ENCODE peak calls at places on chromosomes 11 and 22, in eight cellular contexts. O, Z, X, P, H, Q, B and T are unnamed samples.

GRCh38 chr11:67002297-67002913 is 20.5 kb upstream of the SYT12 start:
- DNase-seq in Q (no peak), P (no peak), B (no peak), X (no peak), H (no peak), Z (peak; percentile 64), O (no peak), T (no peak)

GRCh38 chr11:130828741-130829140 is 87.5 kb downstream of the SNX19 start:
- DNase-seq in Z (no peak), H (no peak), O (no peak), Q (no peak), B (no peak), X (no peak), P (no peak), T (no peak)

GRCh38 chr22:29152045-29152380 is 53.7 kb upstream of the EMID1 start:
- DNase-seq in Q (no peak), Z (no peak), B (no peak), O (no peak), H (no peak), P (no peak), X (no peak), T (no peak)

GRCh38 chr22:38754247-38755154 is 1.3 kb downstream of the SUN2 start:
- DNase-seq in O (no peak), H (peak; percentile 88), B (peak; percentile 52), Q (no peak), Z (peak; percentile 60), P (peak; percentile 78), X (peak; percentile 65), T (no peak)

GRCh38 chr11:11519184-11519583 is 102.6 kb downstream of the GALNT18 start:
- DNase-seq in Q (no peak), X (no peak), O (no peak), B (no peak), P (no peak), H (no peak), Z (no peak), T (no peak)

GRCh38 chr11:4095509-4096230 is 1.1 kb downstream of the RRM1 start:
- DNase-seq in H (no peak), Q (peak; percentile 27), O (no peak), Z (no peak), X (no peak), B (no peak), P (peak; percentile 63), T (no peak)

GRCh38 chr11:1083621-1084551 is 9.2 kb downstream of the MUC2 start:
- DNase-seq in X (no peak), P (no peak), B (no peak), Q (no peak), H (peak; percentile 39), Z (no peak), O (no peak), T (no peak)

GRCh38 chr11:117454564-117454917 is 126.9 kb downstream of the CEP164 start:
- DNase-seq in Z (no peak), H (no peak), O (no peak), P (no peak), B (no peak), Q (peak; percentile 51), X (no peak), T (no peak)

GRCh38 chr22:47437636-47438035 is 675.2 kb downstream of the TBC1D22A start:
- DNase-seq in P (no peak), X (no peak), Z (no peak), Q (no peak), B (no peak), O (no peak), H (no peak), T (no peak)

GRCh38 chr22:47434336-47435203 is 672.1 kb downstream of the TBC1D22A start:
- DNase-seq in B (no peak), Q (no peak), X (no peak), Z (no peak), P (no peak), O (no peak), H (no peak), T (no peak)

GRCh38 chr22:47435826-47436225 is 673.4 kb downstream of the TBC1D22A start:
- DNase-seq in P (no peak), B (no peak), X (no peak), O (no peak), Z (no peak), H (no peak), Q (no peak), T (no peak)

GRCh38 chr22:47435204-47435487 is 672.7 kb downstream of the TBC1D22A start:
- DNase-seq in P (no peak), Q (no peak), X (no peak), Z (no peak), B (no peak), O (no peak), H (no peak), T (no peak)

DNA sequence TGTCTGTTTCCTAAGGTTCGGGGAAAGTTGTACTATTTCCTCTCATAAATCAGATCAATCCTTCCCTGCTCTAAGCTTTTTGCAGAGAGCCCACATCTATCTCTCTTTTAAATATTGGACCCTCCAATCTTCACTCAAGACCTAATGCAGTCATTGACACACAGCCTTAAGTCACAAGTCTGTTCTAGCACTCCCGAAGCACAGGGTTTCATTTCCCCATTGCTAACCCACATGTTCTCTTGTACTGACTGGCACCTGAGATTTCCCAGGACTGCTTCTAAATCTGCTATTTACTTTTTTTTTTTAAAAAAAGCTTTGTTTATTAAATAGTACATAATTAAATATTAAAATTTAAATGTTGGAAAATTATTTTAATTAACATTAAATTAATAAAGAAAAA is 674.7 kb downstream of the TBC1D22A start:
- DNase-seq in O (no peak), P (no peak), X (no peak), Z (no peak), B (no peak), H (no peak), Q (no peak), T (no peak)
- H3K9me3 ChIP-seq in O (no peaks in the 10 kb centered on the region), P (no peaks in the 10 kb centered on the region), X (no peaks in the 10 kb centered on the region), Z (peaks cover 80% of the 10 kb centered on the region), B (peaks cover 5% of the 10 kb centered on the region), H (no peaks in the 10 kb centered on the region), Q (no peaks in the 10 kb centered on the region), T (no peaks in the 10 kb centered on the region)

GRCh38 chr11:8593455-8593854 is 573 bp downstream of the STK33 start:
- DNase-seq in X (no peak), Z (no peak), Q (peak; percentile 16), H (no peak), P (no peak), B (no peak), O (no peak), T (no peak)
- H3K27me3 ChIP-seq in X (peaks cover 47% of the 10 kb centered on the region), Z (no peaks in the 10 kb centered on the region), Q (no peaks in the 10 kb centered on the region), H (peaks cover 6% of the 10 kb centered on the region), P (no peaks in the 10 kb centered on the region), B (peaks cover 24% of the 10 kb centered on the region), O (peaks cover 3% of the 10 kb centered on the region), T (peaks cover 7% of the 10 kb centered on the region)

GRCh38 chr11:28466506-28466905 is 358.3 kb downstream of the METTL15 start:
- DNase-seq in X (no peak), H (no peak), Z (no peak), P (no peak), B (no peak), Q (no peak), O (no peak), T (no peak)
- H3K4me1 ChIP-seq in X (no peaks in the 10 kb centered on the region), H (no peaks in the 10 kb centered on the region), Z (no peaks in the 10 kb centered on the region), P (no peaks in the 10 kb centered on the region), B (no peaks in the 10 kb centered on the region), Q (no peaks in the 10 kb centered on the region), O (no peaks in the 10 kb centered on the region), T (no peaks in the 10 kb centered on the region)

GRCh38 chr11:58762284-58763119 is 30.8 kb upstream of the GLYAT start:
- DNase-seq in X (no peak), P (no peak), B (no peak), Z (no peak), Q (no peak), H (peak; percentile 86), O (no peak), T (no peak)
- H3K9me3 ChIP-seq in X (no peaks in the 10 kb centered on the region), P (peaks cover 3% of the 10 kb centered on the region), B (no peaks in the 10 kb centered on the region), Z (peaks cover 8% of the 10 kb centered on the region), Q (no peaks in the 10 kb centered on the region), H (no peaks in the 10 kb centered on the region), O (no peaks in the 10 kb centered on the region), T (no peaks in the 10 kb centered on the region)

GRCh38 chr22:49725516-49725915 is 102.2 kb downstream of the BRD1 start:
- DNase-seq in P (no peak), B (no peak), O (no peak), Z (no peak), X (no peak), H (no peak), Q (no peak), T (no peak)

GRCh38 chr22:49724893-49725489 is 102.7 kb downstream of the BRD1 start:
- DNase-seq in B (no peak), Q (peak; percentile 93), H (no peak), P (peak; percentile 56), X (no peak), Z (peak; percentile 92), O (peak; percentile 45), T (peak; percentile 20)

GRCh38 chr22:49726022-49726681 is 101.5 kb downstream of the BRD1 start:
- DNase-seq in H (no peak), Z (no peak), O (no peak), Q (no peak), X (no peak), B (no peak), P (no peak), T (no peak)

GRCh38 chr22:49723478-49724029 is 104.1 kb downstream of the BRD1 start:
- DNase-seq in H (no peak), B (no peak), X (no peak), O (no peak), Q (no peak), Z (no peak), P (no peak), T (no peak)

DNA sequence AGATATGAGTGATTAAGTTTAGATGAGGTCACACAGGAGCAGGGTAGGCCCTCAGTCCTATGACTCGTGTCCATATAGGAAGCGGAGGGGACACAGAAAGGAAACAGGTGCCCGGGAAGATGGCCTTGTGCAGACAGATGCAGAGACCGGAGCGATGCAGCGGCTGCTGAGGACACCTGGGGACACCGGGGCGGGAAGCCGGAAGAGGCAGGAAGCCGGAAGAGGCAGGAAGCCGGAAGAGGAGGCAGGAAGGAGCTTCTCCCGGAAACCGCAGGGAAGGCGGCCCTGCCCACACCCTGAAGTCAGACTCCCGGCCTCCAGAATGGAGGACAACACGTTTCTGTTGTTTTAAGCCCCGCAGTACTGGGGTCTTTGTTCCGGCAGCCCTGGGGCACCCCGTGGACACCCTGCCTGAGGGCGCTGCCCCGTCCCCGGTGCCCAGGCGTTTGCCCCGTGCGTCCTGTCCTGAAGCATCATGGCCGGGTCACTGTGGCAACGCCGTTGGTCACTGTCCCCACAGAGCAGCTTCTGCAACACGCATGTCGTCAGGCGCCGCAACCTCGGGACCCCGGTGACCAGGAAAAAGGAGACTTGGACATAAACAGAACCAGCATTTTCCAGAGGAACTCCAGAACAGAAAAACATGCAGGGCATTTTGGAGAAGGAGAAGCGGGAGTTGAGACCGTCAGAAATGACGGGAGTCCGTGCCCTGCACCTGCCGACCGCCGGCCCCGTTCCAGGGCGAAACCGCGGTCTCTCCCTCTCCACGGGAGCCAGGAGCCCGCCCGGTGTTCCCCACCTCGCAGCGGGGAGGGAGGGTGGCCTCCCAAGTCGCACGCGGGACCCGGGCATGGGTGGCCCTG is 103.4 kb downstream of the BRD1 start:
- DNase-seq in Q (peak; percentile 21), H (no peak), X (no peak), Z (peak; percentile 70), B (no peak), P (no peak), O (peak; percentile 13), T (no peak)
- H3K27me3 ChIP-seq in Q (peaks cover 9% of the 10 kb centered on the region), H (no peaks in the 10 kb centered on the region), X (peaks cover 47% of the 10 kb centered on the region), Z (peaks cover 20% of the 10 kb centered on the region), B (peaks cover 17% of the 10 kb centered on the region), P (peaks cover 73% of the 10 kb centered on the region), O (peaks cover 14% of the 10 kb centered on the region), T (peaks cover 5% of the 10 kb centered on the region)